ENCODE peak calls at places on chromosomes 5 and 9, in six cellular contexts. One of them, this sample, is unnamed.

GRCh38 chr9:116270559-116270958 is 117.0 kb downstream of the PAPPA start:
- DNase-seq in MM.1S: no peak
- DNase-seq in HL-60: no peak
- DNase-seq in GM12865: no peak
- DNase-seq in fibroblast of mammary gland: peak
- DNase-seq in B cell: no peak
- DNase-seq in this sample: no peak

GRCh38 chr9:6822696-6823095 is 64.9 kb downstream of the KDM4C start:
- DNase-seq in MM.1S: peak
- DNase-seq in HL-60: no peak
- DNase-seq in GM12865: no peak
- DNase-seq in fibroblast of mammary gland: no peak
- DNase-seq in B cell: no peak
- DNase-seq in this sample: no peak

GRCh38 chr9:89667730-89668129 is 62.9 kb downstream of the GADD45G start:
- DNase-seq in MM.1S: no peak
- DNase-seq in HL-60: no peak
- DNase-seq in GM12865: no peak
- DNase-seq in fibroblast of mammary gland: no peak
- DNase-seq in B cell: no peak
- DNase-seq in this sample: no peak

GRCh38 chr5:32583582-32584232 is 1.6 kb upstream of the SUB1 start:
- DNase-seq in MM.1S: peak
- DNase-seq in HL-60: no peak
- DNase-seq in GM12865: peak
- DNase-seq in fibroblast of mammary gland: no peak
- DNase-seq in B cell: peak
- DNase-seq in this sample: no peak

GRCh38 chr5:175317872-175318271 is 126.1 kb downstream of the DRD1 start:
- DNase-seq in MM.1S: no peak
- DNase-seq in HL-60: no peak
- DNase-seq in GM12865: no peak
- DNase-seq in fibroblast of mammary gland: no peak
- DNase-seq in B cell: no peak
- DNase-seq in this sample: no peak

GRCh38 chr5:61441742-61442141 is 109.7 kb downstream of the ZSWIM6 start:
- DNase-seq in MM.1S: no peak
- DNase-seq in HL-60: no peak
- DNase-seq in GM12865: no peak
- DNase-seq in fibroblast of mammary gland: no peak
- DNase-seq in B cell: no peak
- DNase-seq in this sample: no peak

GRCh38 chr5:40916213-40916612 is 6.9 kb downstream of the C7 start:
- DNase-seq in MM.1S: no peak
- DNase-seq in HL-60: no peak
- DNase-seq in GM12865: no peak
- DNase-seq in fibroblast of mammary gland: no peak
- DNase-seq in B cell: no peak
- DNase-seq in this sample: no peak

GRCh38 chr5:120803282-120803681 is 339.2 kb downstream of the PRR16 start:
- DNase-seq in MM.1S: peak
- DNase-seq in HL-60: no peak
- DNase-seq in GM12865: no peak
- DNase-seq in fibroblast of mammary gland: peak
- DNase-seq in B cell: no peak
- DNase-seq in this sample: peak

GRCh38 chr5:15645776-15646175 is 145.8 kb downstream of the FBXL7 start:
- DNase-seq in MM.1S: no peak
- DNase-seq in HL-60: no peak
- DNase-seq in GM12865: no peak
- DNase-seq in fibroblast of mammary gland: peak
- DNase-seq in B cell: no peak
- DNase-seq in this sample: no peak

GRCh38 chr9:115548826-115549225 is 430.9 kb upstream of the TNC start:
- DNase-seq in MM.1S: no peak
- DNase-seq in HL-60: no peak
- DNase-seq in GM12865: no peak
- DNase-seq in fibroblast of mammary gland: peak
- DNase-seq in B cell: no peak
- DNase-seq in this sample: peak

GRCh38 chr5:171736976-171737848 is 48.4 kb upstream of the SMIM23 start:
- DNase-seq in MM.1S: no peak
- DNase-seq in HL-60: no peak
- DNase-seq in GM12865: no peak
- DNase-seq in fibroblast of mammary gland: peak
- DNase-seq in B cell: no peak
- DNase-seq in this sample: no peak

GRCh38 chr5:54603372-54603771 is 85.8 kb downstream of the SNX18 start:
- DNase-seq in MM.1S: no peak
- DNase-seq in HL-60: no peak
- DNase-seq in GM12865: no peak
- DNase-seq in fibroblast of mammary gland: peak
- DNase-seq in B cell: no peak
- DNase-seq in this sample: no peak

GRCh38 chr5:171826132-171826531 is 40.5 kb downstream of the SMIM23 start:
- DNase-seq in MM.1S: no peak
- DNase-seq in HL-60: no peak
- DNase-seq in GM12865: no peak
- DNase-seq in fibroblast of mammary gland: peak
- DNase-seq in B cell: no peak
- DNase-seq in this sample: no peak

GRCh38 chr5:58544926-58545325 is 37.9 kb upstream of the RAB3C start:
- DNase-seq in MM.1S: no peak
- DNase-seq in HL-60: peak
- DNase-seq in GM12865: no peak
- DNase-seq in fibroblast of mammary gland: no peak
- DNase-seq in B cell: no peak
- DNase-seq in this sample: no peak

GRCh38 chr5:58544195-58544594 is 38.7 kb upstream of the RAB3C start:
- DNase-seq in MM.1S: no peak
- DNase-seq in HL-60: peak
- DNase-seq in GM12865: no peak
- DNase-seq in fibroblast of mammary gland: no peak
- DNase-seq in B cell: no peak
- DNase-seq in this sample: no peak

GRCh38 chr5:58543723-58544122 is 39.2 kb upstream of the RAB3C start:
- DNase-seq in MM.1S: no peak
- DNase-seq in HL-60: no peak
- DNase-seq in GM12865: no peak
- DNase-seq in fibroblast of mammary gland: no peak
- DNase-seq in B cell: no peak
- DNase-seq in this sample: no peak

GRCh38 chr5:58545912-58546311 is 37.0 kb upstream of the RAB3C start:
- DNase-seq in MM.1S: no peak
- DNase-seq in HL-60: peak
- DNase-seq in GM12865: peak
- DNase-seq in fibroblast of mammary gland: no peak
- DNase-seq in B cell: peak
- DNase-seq in this sample: no peak

DNA sequence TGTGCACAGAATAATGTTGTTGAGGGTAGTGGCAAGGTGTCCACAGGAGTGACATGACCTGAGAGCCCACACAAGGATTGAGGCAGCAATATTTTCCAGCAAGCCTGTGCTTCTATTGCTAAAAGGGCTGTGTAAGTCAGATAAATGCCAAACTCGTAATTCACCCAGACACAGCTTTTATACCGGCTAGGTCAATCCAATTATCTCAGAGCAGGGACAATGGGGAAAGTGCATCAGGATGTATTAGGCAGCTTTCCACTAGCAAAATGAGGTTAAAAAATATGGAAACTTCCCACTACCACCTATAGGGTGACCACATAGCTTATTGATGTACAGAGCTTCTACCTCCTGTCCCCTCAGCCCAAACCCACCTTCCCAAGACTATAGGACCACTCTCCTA is 34.8 kb upstream of the RAB3C start:
- DNase-seq in MM.1S: no peak
- DNase-seq in HL-60: no peak
- DNase-seq in GM12865: no peak
- DNase-seq in fibroblast of mammary gland: no peak
- DNase-seq in B cell: no peak
- DNase-seq in this sample: no peak
- TF ChIP-seq CTCF in MM.1S: no peak
- TF ChIP-seq CTCF in HL-60: no peak
- TF ChIP-seq CTCF in GM12865: no peak
- TF ChIP-seq CTCF in fibroblast of mammary gland: no peak
- TF ChIP-seq CTCF in B cell: no peak
- TF ChIP-seq CTCF in this sample: no peak

DNA sequence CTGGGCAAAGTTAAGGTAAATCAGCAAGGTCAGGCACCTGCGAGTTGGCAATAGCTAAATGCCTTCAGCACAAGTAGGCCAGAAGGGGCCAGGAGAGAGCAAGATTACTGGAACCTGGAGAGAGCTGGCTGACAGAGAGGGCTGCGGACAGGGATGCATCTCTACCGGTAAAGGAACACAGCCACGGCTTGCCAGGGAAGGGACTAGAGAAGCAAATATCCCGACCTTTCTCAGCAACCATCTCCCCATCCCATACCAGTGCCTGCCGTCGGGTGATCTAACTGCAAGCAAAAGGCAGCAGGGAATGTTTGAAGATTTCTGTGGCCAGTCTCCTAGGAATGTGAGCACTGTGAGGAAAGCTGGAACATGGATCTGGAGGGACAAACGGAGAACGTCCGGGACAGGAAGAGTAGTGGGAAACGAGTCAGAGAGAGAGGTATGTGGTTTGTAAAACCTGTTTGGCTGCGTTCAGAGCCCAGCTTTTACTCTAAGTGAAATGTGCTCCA is 15.9 kb upstream of the ABLIM3 start:
- DNase-seq in MM.1S: no peak
- DNase-seq in HL-60: no peak
- DNase-seq in GM12865: no peak
- DNase-seq in fibroblast of mammary gland: no peak
- DNase-seq in B cell: no peak
- DNase-seq in this sample: no peak
- TF ChIP-seq CTCF in MM.1S: no peak
- TF ChIP-seq CTCF in HL-60: no peak
- TF ChIP-seq CTCF in GM12865: no peak
- TF ChIP-seq CTCF in fibroblast of mammary gland: peak
- TF ChIP-seq CTCF in B cell: no peak
- TF ChIP-seq CTCF in this sample: peak

GRCh38 chr9:9783211-9783610 is 829.6 kb downstream of the PTPRD start:
- DNase-seq in MM.1S: no peak
- DNase-seq in HL-60: no peak
- DNase-seq in GM12865: no peak
- DNase-seq in fibroblast of mammary gland: no peak
- DNase-seq in B cell: no peak
- DNase-seq in this sample: no peak

GRCh38 chr9:9774471-9774870 is 838.3 kb downstream of the PTPRD start:
- DNase-seq in MM.1S: no peak
- DNase-seq in HL-60: no peak
- DNase-seq in GM12865: no peak
- DNase-seq in fibroblast of mammary gland: no peak
- DNase-seq in B cell: no peak
- DNase-seq in this sample: no peak

DNA sequence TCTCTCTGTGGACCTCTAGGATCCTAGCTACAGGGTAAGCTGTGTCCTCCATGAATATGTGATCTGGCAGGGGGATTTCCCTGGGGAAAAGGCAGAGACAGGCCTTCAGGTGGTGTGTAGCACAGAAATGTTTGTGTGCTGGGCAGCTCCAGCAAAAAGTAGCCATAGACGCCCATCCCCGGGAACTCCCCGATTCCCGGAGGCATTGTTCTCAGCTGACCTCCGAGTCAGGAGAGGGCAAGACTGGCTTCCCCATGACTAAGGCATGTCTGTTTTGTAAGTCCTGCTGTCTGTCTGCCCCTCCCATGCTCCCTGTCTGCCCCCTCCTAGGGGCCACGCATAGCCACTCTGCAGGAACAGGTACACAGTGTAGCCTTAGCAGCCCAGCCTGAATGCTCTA is 834.5 kb downstream of the PTPRD start:
- DNase-seq in MM.1S: no peak
- DNase-seq in HL-60: no peak
- DNase-seq in GM12865: no peak
- DNase-seq in fibroblast of mammary gland: no peak
- DNase-seq in B cell: no peak
- DNase-seq in this sample: no peak
- TF ChIP-seq CTCF in MM.1S: no peak
- TF ChIP-seq CTCF in HL-60: no peak
- TF ChIP-seq CTCF in GM12865: no peak
- TF ChIP-seq CTCF in fibroblast of mammary gland: no peak
- TF ChIP-seq CTCF in B cell: no peak
- TF ChIP-seq CTCF in this sample: no peak

DNA sequence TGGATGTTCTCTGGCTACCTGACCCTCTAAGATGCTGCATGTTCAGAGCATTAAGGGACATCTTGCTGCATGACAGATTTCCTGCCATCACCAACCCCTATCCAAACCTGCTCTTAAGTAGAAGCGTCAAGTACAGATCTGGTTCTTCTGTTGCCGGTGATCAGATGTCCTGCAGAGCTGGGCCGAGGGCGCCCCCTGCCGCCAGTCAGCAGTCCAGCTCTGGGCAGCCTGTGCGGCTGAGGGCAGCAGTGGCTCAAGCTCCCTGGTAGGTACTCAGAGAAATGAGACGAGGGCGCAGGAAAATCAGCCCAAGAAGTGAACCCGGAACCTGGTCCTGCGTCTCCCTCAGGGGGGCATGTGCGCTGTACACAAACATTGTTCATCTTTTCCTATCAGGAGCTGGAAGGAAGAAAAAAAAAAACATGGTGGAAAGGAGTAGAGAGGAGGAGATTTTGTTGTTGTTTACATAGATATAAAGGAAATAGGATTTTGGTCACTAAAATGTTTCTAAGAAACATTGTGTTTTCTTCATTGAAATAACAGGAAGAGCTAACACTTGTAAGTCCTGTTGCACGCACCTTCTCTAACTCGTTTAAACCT is 95.8 kb downstream of the CFAP90 start:
- DNase-seq in MM.1S: peak
- DNase-seq in HL-60: no peak
- DNase-seq in GM12865: peak
- DNase-seq in fibroblast of mammary gland: peak
- DNase-seq in B cell: no peak
- DNase-seq in this sample: peak
- TF ChIP-seq CTCF in MM.1S: peak
- TF ChIP-seq CTCF in HL-60: peak
- TF ChIP-seq CTCF in GM12865: peak
- TF ChIP-seq CTCF in fibroblast of mammary gland: peak
- TF ChIP-seq CTCF in B cell: peak
- TF ChIP-seq CTCF in this sample: peak

GRCh38 chr9:136324501-136325300 is 2.6 kb upstream of the GPSM1 start:
- DNase-seq in MM.1S: no peak
- DNase-seq in HL-60: no peak
- DNase-seq in GM12865: no peak
- DNase-seq in fibroblast of mammary gland: no peak
- DNase-seq in B cell: no peak
- DNase-seq in this sample: no peak
- TF ChIP-seq CTCF in MM.1S: no peak
- TF ChIP-seq CTCF in HL-60: no peak
- TF ChIP-seq CTCF in GM12865: no peak
- TF ChIP-seq CTCF in fibroblast of mammary gland: no peak
- TF ChIP-seq CTCF in B cell: no peak
- TF ChIP-seq CTCF in this sample: no peak

DNA sequence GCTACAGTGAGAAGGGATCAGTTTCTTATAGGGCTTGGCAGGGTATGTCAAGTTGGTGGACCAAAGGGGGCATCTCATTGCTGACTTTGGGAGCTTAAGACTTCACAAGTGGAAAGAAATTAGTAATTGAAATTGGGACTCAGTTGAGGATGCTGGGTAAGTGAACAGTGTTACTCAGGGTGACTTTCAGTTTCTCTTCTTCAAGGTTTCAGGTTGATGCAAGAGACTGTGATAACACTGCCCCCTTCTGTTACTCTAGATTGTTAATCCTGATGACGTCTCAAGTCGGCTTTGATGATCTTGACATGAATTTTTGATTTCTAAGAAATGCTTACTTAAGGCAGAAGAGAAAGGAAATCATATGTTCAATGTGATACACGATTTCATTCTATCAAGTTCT is 21.3 kb downstream of the KCTD16 start:
- DNase-seq in MM.1S: peak
- DNase-seq in HL-60: peak
- DNase-seq in GM12865: peak
- DNase-seq in fibroblast of mammary gland: peak
- DNase-seq in B cell: peak
- DNase-seq in this sample: peak
- TF ChIP-seq CTCF in MM.1S: peak
- TF ChIP-seq CTCF in HL-60: peak
- TF ChIP-seq CTCF in GM12865: peak
- TF ChIP-seq CTCF in fibroblast of mammary gland: peak
- TF ChIP-seq CTCF in B cell: peak
- TF ChIP-seq CTCF in this sample: peak